ENCODE peak calls at places on chromosomes 16 and 17, in four cellular contexts. C, F, M and W are unnamed samples.

GRCh38 chr17:69500911-69501429 is 86.5 kb downstream of the MAP2K6 start:
- DNase-seq in C (no peak), F (no peak), M (no peak), W (no peak)

GRCh38 chr16:68361485-68361884 is 50.7 kb downstream of the PRMT7 start:
- DNase-seq in C (no peak), F (no peak), M (no peak), W (no peak)

GRCh38 chr16:80105160-80105559 is 435.6 kb upstream of the DYNLRB2 start:
- DNase-seq in C (no peak), F (no peak), M (no peak), W (no peak)

GRCh38 chr17:6461792-6462524 is 17.7 kb downstream of the PIMREG start:
- DNase-seq in C (no peak), F (no peak), M (no peak), W (no peak)

GRCh38 chr17:73591278-73592078 is 52.8 kb downstream of the SDK2 start:
- DNase-seq in C (no peak), F (no peak), M (no peak), W (no peak)

GRCh38 chr16:68954871-68955635 is 111.7 kb downstream of the TANGO6 start:
- DNase-seq in C (no peak), F (no peak), M (no peak), W (no peak)

GRCh38 chr17:35313875-35314409 is 59.5 kb downstream of the SLFN11 start:
- DNase-seq in C (no peak), F (no peak), M (no peak), W (no peak)

GRCh38 chr17:69773081-69773480 is 301.9 kb upstream of the KCNJ16 start:
- DNase-seq in C (peak), F (no peak), M (no peak), W (no peak)

GRCh38 chr16:71966932-71967331 is 33.3 kb downstream of the PKD1L3 start:
- DNase-seq in C (no peak), F (no peak), M (no peak), W (no peak)

GRCh38 chr17:12107905-12108304 is 87.2 kb downstream of the MAP2K4 start:
- DNase-seq in C (peak), F (no peak), M (no peak), W (no peak)

GRCh38 chr17:42520540-42520951 is 15.5 kb upstream of the NAGLU start:
- DNase-seq in C (no peak), F (no peak), M (no peak), W (no peak)

GRCh38 chr17:66405836-66406679 is 103.6 kb downstream of the PRKCA start:
- DNase-seq in C (peak), F (no peak), M (no peak), W (no peak)

GRCh38 chr17:48048321-48049140 is at the start of gene NFE2L1:
- DNase-seq in C (peak), F (peak), M (peak), W (peak)

GRCh38 chr17:28480278-28480677 is 6.8 kb downstream of the SLC13A2 start:
- DNase-seq in C (no peak), F (no peak), M (no peak), W (no peak)

GRCh38 chr17:33284022-33284421 is 9.1 kb downstream of the ASIC2 start:
- DNase-seq in C (peak), F (peak), M (peak), W (peak)

GRCh38 chr16:2777231-2777902 is at the start of gene ELOB:
- DNase-seq in C (peak), F (peak), M (peak), W (peak)

GRCh38 chr17:50062323-50063243 is 6.7 kb downstream of the ITGA3 start:
- DNase-seq in C (no peak), F (no peak), M (no peak), W (no peak)

GRCh38 chr17:71213936-71214335 is 906.9 kb upstream of the SOX9 start:
- DNase-seq in C (no peak), F (no peak), M (no peak), W (no peak)

GRCh38 chr17:17358866-17359265 is 55.7 kb downstream of the NT5M start:
- DNase-seq in C (no peak), F (no peak), M (no peak), W (no peak)

GRCh38 chr16:47925811-47926460 is 229.9 kb downstream of the ABCC12 start:
- DNase-seq in C (no peak), F (no peak), M (no peak), W (no peak)

GRCh38 chr17:82592751-82593589 is 55.3 kb downstream of the WDR45B start:
- DNase-seq in C (peak), F (peak), M (peak), W (peak)

GRCh38 chr17:72931635-72932034 is 160.9 kb downstream of the SLC39A11 start:
- DNase-seq in C (no peak), F (no peak), M (no peak), W (no peak)

GRCh38 chr17:82836823-82837357 is 2.9 kb downstream of the ZNF750 start:
- DNase-seq in C (no peak), F (peak), M (no peak), W (no peak)

GRCh38 chr16:46690281-46691178 is 1.1 kb downstream of the ORC6 start:
- DNase-seq in C (peak), F (no peak), M (no peak), W (no peak)

GRCh38 chr17:57945999-57946797 is 9.0 kb downstream of the CUEDC1 start:
- DNase-seq in C (no peak), F (no peak), M (no peak), W (no peak)

GRCh38 chr17:83019376-83019775 is 60.0 kb upstream of the METRNL start:
- DNase-seq in C (no peak), F (no peak), M (no peak), W (no peak)

GRCh38 chr16:56311208-56312027 is 113.9 kb downstream of the AMFR start:
- DNase-seq in C (no peak), F (no peak), M (no peak), W (no peak)
- TF ChIP-seq CTCF in C (peak), F (no peak), M (no peak), W (peak)

DNA sequence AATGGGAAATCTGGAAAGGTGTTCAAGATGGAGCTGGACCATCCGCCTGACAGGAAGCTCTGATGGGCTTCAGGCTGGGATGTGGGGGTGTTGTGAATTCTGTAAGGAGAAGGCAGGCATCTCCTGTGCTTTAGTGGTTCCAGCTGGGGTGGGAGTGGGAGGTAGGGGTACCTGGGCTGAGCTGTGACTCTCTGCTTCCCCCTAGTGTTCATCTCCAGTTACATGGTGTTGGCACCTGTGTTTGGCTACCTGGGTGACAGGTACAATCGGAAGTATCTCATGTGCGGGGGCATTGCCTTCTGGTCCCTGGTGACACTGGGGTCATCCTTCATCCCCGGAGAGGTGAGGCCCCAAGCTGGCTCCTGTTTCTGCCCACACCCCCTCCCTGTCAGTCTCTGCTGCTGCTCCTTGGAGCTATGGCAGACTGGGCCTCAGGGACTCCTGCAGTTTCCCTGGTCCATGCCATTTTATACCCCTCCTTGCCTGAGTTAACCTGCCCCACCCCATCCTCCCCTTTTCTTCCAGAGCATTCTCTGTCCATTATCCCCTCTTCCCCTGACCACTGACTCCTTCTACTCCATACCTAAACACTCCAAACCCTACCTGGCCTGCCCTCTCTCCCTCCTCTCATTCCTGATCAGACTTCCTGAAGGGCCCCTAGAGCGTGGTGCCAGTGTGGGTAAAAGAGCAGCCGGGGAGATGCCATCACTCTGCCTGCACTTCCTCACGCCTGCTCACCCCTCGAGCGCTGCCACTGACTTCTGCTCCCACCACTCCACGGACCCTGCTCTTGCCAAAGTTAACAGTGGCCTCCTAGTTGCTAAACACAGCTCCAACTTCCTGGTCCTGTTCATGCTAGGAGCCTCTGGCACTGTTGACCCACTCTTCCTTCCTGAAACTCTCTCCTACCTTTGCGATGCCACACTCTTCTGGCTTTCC is 3.4 kb downstream of the SPNS1 start:
- DNase-seq in C (no peak), F (no peak), M (no peak), W (no peak)
- TF ChIP-seq CTCF in C (peak), F (no peak), M (peak), W (peak)

GRCh38 chr16:7919782-7920181 is 587.1 kb downstream of the RBFOX1 start:
- DNase-seq in C (no peak), F (no peak), M (no peak), W (no peak)

GRCh38 chr16:7921360-7921759 is 588.7 kb downstream of the RBFOX1 start:
- DNase-seq in C (no peak), F (no peak), M (no peak), W (no peak)
- TF ChIP-seq CTCF in C (no peak), F (no peak), M (no peak), W (no peak)

DNA sequence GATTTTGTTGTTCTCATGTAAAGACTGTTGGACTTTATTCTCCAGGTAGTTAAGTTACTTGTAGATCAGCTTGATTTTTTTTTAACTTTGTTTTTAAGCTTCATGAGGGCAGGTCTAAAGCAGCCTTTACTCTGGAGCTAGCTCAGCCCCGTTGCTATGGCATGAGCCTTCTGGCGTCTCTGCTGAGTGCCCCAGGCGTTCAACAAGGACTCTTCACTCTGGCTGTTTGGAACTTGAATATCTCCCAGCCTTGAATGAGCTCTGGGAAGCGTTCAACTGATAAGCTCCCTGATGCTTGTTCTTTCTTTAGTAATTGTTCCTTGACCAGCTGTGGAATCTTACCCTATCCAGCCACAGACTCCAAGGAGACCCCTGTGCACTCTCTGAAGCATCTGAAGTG is 82.3 kb downstream of the GNAO1 start:
- DNase-seq in C (no peak), F (no peak), M (no peak), W (no peak)
- TF ChIP-seq CTCF in C (no peak), F (no peak), M (no peak), W (no peak)